ENCODE peak calls at places on chromosomes 11 and 22, in five cellular contexts. E is IMR-90, Z is Karpas-422, I is K562, H is endothelial cell of umbilical vein. Q is an unnamed sample.
A peak's percentile ranks its signal among the peaks of the same experiment; 100 is the strongest.

GRCh38 chr11:59818572-59818971 is 8.0 kb upstream of the MRPL16 start:
- DNase-seq in E (no peak), Z (no peak), I (no peak), H (peak; percentile 60), Q (no peak)

GRCh38 chr11:112790286-112790685 is 170.9 kb upstream of the NCAM1 start:
- DNase-seq in E (no peak), Z (no peak), I (no peak), H (no peak), Q (no peak)

GRCh38 chr11:130798280-130798679 is 118.0 kb downstream of the SNX19 start:
- DNase-seq in E (peak; percentile 98), Z (no peak), I (no peak), H (no peak), Q (no peak)

GRCh38 chr11:85810871-85811611 is at the start of gene SYTL2:
- DNase-seq in E (peak; percentile 48), Z (peak; percentile 65), I (peak; percentile 81), H (peak; percentile 57), Q (peak; percentile 92)

GRCh38 chr11:73965764-73966121 is 14.9 kb downstream of the DNAJB13 start:
- DNase-seq in E (no peak), Z (no peak), I (no peak), H (no peak), Q (no peak)

GRCh38 chr11:69205125-69205928 is 49.6 kb downstream of the SMIM38 start:
- DNase-seq in E (no peak), Z (no peak), I (no peak), H (no peak), Q (no peak)

GRCh38 chr11:59158206-59159068 is 13.5 kb upstream of the DTX4 start:
- DNase-seq in E (peak; percentile 75), Z (peak; percentile 89), I (peak; percentile 74), H (peak; percentile 76), Q (peak; percentile 66)

GRCh38 chr11:47308050-47308823 is 38.3 kb downstream of the MADD start:
- DNase-seq in E (no peak), Z (no peak), I (no peak), H (no peak), Q (no peak)

GRCh38 chr22:43481528-43482309 is 69.9 kb downstream of the MPPED1 start:
- DNase-seq in E (no peak), Z (peak; percentile 88), I (no peak), H (no peak), Q (no peak)

GRCh38 chr11:115042002-115042401 is 363.7 kb downstream of the NXPE2 start:
- DNase-seq in E (no peak), Z (no peak), I (no peak), H (no peak), Q (peak; percentile 51)

GRCh38 chr22:32204856-32205722 is at the start of gene RFPL2:
- DNase-seq in E (peak; percentile 1), Z (no peak), I (no peak), H (peak; percentile 17), Q (peak; percentile 85)

GRCh38 chr22:26364066-26365015 is 64.7 kb upstream of the ASPHD2 start:
- DNase-seq in E (peak; percentile 80), Z (peak; percentile 95), I (peak; percentile 47), H (peak; percentile 75), Q (peak; percentile 73)

GRCh38 chr11:132300283-132300682 is 929.9 kb downstream of the NTM start:
- DNase-seq in E (peak; percentile 13), Z (peak; percentile 42), I (no peak), H (no peak), Q (peak; percentile 42)

GRCh38 chr11:111360150-111361043 is 18.7 kb downstream of the POU2AF1 start:
- DNase-seq in E (no peak), Z (peak; percentile 62), I (no peak), H (no peak), Q (no peak)

GRCh38 chr22:30212996-30213441 is 33.5 kb downstream of the LIF start:
- DNase-seq in E (no peak), Z (no peak), I (no peak), H (no peak), Q (peak; percentile 47)

GRCh38 chr11:81673001-81673400 is 1060.7 kb downstream of the FAM181B start:
- DNase-seq in E (no peak), Z (no peak), I (no peak), H (no peak), Q (no peak)

GRCh38 chr11:1073851-1074243 is 827 bp upstream of the MUC2 start:
- DNase-seq in E (no peak), Z (no peak), I (no peak), H (no peak), Q (no peak)

GRCh38 chr11:15724611-15725010 is 609.9 kb downstream of the INSC start:
- DNase-seq in E (peak; percentile 67), Z (no peak), I (no peak), H (no peak), Q (no peak)

GRCh38 chr11:70661763-70662501 is 263.6 kb downstream of the CTTN start:
- DNase-seq in E (peak; percentile 43), Z (no peak), I (no peak), H (no peak), Q (peak; percentile 92)

GRCh38 chr22:24474221-24474620 is 20.9 kb upstream of the UPB1 start:
- DNase-seq in E (peak; percentile 92), Z (no peak), I (no peak), H (peak; percentile 83), Q (no peak)

GRCh38 chr22:45101828-45102227 is 61.9 kb upstream of the NUP50 start:
- DNase-seq in E (peak; percentile 72), Z (peak; percentile 89), I (peak; percentile 30), H (peak; percentile 30), Q (peak; percentile 69)

GRCh38 chr11:62186195-62186594 is 3.8 kb upstream of the SCGB1D1 start:
- DNase-seq in E (no peak), Z (no peak), I (no peak), H (no peak), Q (no peak)

GRCh38 chr11:117289795-117290194 is 1.4 kb upstream of the BACE1-AS start:
- DNase-seq in E (no peak), Z (no peak), I (no peak), H (no peak), Q (no peak)

GRCh38 chr11:27087425-27087824 is 46.8 kb downstream of the BBOX1 start:
- DNase-seq in E (peak; percentile 19), Z (no peak), I (no peak), H (no peak), Q (no peak)

GRCh38 chr22:22037740-22038139 is 55.2 kb upstream of the TOP3B start:
- DNase-seq in E (peak; percentile 91), Z (peak; percentile 61), I (peak; percentile 89), H (peak; percentile 68), Q (no peak)

DNA sequence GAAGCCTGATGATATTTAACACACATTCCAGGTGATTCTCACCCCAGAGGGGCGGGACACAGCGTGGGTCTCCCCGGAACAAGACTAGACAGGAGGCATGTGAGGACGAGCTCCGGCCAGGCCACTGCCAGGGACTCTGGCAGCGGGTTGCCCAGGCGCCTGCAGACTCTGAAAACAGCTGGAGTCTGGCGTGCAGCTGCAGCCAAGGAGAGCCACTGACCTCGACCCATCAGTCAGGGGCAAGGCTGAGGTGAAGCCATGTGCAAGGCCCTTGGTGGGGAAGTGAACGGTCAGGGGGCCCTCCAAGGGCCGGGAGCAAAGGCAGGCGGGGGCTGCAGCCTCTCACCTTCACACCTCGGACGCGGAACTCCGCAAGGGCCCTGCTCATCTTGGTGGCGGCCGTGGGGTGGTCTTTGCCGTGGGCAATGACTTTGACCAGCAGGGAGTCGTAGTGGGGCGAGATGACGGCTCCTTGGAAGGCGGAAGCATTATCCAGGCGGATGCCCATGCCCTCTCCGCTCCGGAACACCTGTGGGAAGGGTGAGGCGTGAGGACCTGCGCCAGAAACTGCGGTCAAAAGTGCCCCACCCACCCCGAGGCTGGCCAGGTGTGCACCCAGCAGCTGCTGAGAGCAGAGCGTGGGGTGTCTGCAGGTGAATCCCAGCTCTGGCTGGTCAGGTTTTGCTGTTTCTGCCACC is 6.7 kb downstream of the LRFN4 start:
- DNase-seq in E (no peak), Z (no peak), I (no peak), H (no peak), Q (no peak)
- H3K4me3 ChIP-seq in E (no peak overlapping the region), Z (no peak overlapping the region), I (no peak overlapping the region), H (no peak overlapping the region), Q (no peak overlapping the region)

GRCh38 chr22:40599731-40600130 is 36.8 kb downstream of the MRTFA start:
- DNase-seq in E (no peak), Z (no peak), I (no peak), H (no peak), Q (no peak)

GRCh38 chr22:40605676-40606250 is 30.8 kb downstream of the MRTFA start:
- DNase-seq in E (peak; percentile 42), Z (no peak), I (no peak), H (no peak), Q (no peak)

GRCh38 chr22:40606306-40606705 is 30.2 kb downstream of the MRTFA start:
- DNase-seq in E (no peak), Z (no peak), I (no peak), H (no peak), Q (no peak)

GRCh38 chr22:40602231-40602630 is 34.3 kb downstream of the MRTFA start:
- DNase-seq in E (no peak), Z (no peak), I (no peak), H (no peak), Q (no peak)

GRCh38 chr22:40603088-40603605 is 33.4 kb downstream of the MRTFA start:
- DNase-seq in E (peak; percentile 78), Z (no peak), I (no peak), H (peak; percentile 71), Q (no peak)
- H2AFZ ChIP-seq in E (no peak overlapping the region), Z (no peak overlapping the region), I (no peak overlapping the region), H (no peak overlapping the region), Q (no peak overlapping the region)

DNA sequence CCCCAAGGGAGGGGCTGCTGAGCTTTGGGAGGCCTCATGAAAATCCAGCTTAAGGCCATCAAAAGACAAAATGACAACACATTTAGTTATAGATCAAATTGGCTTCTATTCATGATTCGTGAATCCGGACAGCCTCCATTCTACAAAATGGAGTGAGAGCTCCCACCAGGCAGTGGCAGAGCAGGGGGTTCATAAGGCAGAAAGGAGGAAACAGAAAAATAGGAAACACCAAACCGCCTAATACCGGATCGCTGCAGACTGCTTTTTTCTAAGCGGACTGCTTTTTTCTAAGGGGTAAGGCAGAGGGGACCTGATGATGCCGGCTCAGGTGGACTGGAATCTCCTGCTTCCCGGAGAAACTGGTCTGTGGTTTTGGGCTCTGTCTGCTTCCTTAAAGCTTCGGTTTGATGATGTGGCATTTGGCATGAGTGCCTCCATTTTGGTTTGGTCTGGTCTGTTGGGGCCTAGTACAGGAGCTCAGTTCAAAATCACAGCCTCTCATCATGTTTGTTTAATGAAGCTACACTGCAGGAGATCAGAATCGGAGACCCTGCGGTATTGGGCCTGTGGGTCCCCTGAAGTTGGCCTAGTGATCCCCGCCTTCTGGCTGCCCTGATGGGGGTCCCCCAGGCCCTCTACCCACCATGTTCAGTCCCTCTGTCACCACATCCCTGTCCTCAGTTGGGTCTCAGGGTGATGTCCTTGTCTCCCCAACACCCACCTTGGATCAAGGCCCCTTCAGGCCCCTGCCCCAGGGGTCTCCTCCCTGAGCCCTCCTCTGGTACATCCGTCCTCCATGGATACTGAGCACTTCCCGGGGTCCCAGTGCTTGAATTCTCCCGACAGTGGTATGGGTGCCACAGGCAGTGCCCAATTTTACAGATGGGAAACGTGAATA is 1.2 kb downstream of the ALDH3B1 start:
- DNase-seq in E (no peak), Z (no peak), I (no peak), H (no peak), Q (no peak)
- H3K4me3 ChIP-seq in E (peak overlapping the region; percentile 42), Z (no peak overlapping the region), I (no peak overlapping the region), H (no peak overlapping the region), Q (no peak overlapping the region)

DNA sequence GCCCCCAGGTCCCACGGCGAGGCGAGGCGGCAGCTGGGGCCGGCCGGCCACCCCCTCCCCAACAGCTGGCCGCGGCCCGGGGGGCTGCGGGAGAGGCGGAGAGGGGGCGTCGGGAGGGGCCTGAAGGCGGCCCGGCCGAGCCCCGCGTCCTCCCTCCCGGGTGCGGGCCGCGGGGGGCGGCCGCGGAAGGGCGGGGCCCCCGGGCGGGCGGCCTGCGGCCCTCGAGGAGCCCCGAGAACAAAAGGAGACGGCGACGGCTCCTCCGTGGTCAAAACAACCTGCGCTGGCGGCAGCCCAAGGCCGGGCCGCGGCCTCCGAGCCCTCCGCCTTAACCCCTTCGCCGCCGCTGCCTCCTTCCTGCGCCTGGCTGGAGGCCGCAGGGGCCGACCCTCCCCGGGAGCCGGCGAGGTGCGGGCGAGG is 2.4 kb downstream of the PDGFB start:
- DNase-seq in E (no peak), Z (no peak), I (peak; percentile 31), H (no peak), Q (peak; percentile 62)
- H2AFZ ChIP-seq in E (peak overlapping the region; percentile 69), Z (no peak overlapping the region), I (no peak overlapping the region), H (no peak overlapping the region), Q (no peak overlapping the region)

Q was measured in SK-N-SH.